ENCODE peak calls at places on chromosomes 16 and 17, in four cellular contexts. C, H, S and Y are unnamed samples.

GRCh38 chr17:74512624-74513084 is 18.6 kb downstream of the CD300LB start:
- DNase-seq in S (peak; percentile 85), H (no peak), C (peak; percentile 52), Y (no peak)

GRCh38 chr17:41464682-41465081 is 2.5 kb downstream of the KRT32 start:
- DNase-seq in C (no peak), H (no peak), S (peak; percentile 95), Y (peak; percentile 38)

GRCh38 chr17:27579304-27579703 is 51.7 kb upstream of the LGALS9 start:
- DNase-seq in C (no peak), S (no peak), H (no peak), Y (no peak)

GRCh38 chr16:27355610-27356009 is 41.8 kb downstream of the IL4R start:
- DNase-seq in H (peak; percentile 48), C (peak; percentile 62), S (no peak), Y (no peak)

GRCh38 chr17:40753804-40754203 is 1.3 kb downstream of the KRT25 start:
- DNase-seq in H (no peak), S (no peak), C (no peak), Y (no peak)

GRCh38 chr16:29311636-29312344 is 94.7 kb downstream of the NPIPB11 start:
- DNase-seq in S (no peak), H (no peak), C (no peak), Y (no peak)

GRCh38 chr17:39175695-39176093 is 9.7 kb upstream of the ARL5C start:
- DNase-seq in S (no peak), H (no peak), C (no peak), Y (no peak)

GRCh38 chr17:1186923-1187771 is 7.4 kb upstream of the ABR start:
- DNase-seq in S (peak; percentile 57), C (peak; percentile 77), H (peak; percentile 92), Y (peak; percentile 52)